ENCODE peak calls at places on chromosomes 5 and 9, in ten cellular contexts. V, T, I, Y, B, A, X, D, F and N are unnamed samples.

GRCh38 chr5:154143121-154143725 is 47.3 kb upstream of the GALNT10 start:
- DNase-seq in B (no peak), F (no peak), Y (no peak), X (no peak), I (no peak), A (no peak), V (no peak), T (no peak), D (no peak), N (peak)

GRCh38 chr5:72848474-72849428 is 32.3 kb downstream of the TNPO1 start:
- DNase-seq in I (peak), X (peak), B (peak), V (peak), D (peak), Y (peak), T (peak), A (peak), F (peak), N (no peak)

GRCh38 chr5:118017536-118017935 is 970.8 kb downstream of the DTWD2 start:
- DNase-seq in Y (no peak), A (no peak), B (no peak), D (no peak), F (no peak), T (no peak), V (no peak), I (no peak), X (no peak), N (no peak)

GRCh38 chr5:178982941-178983340 is 12.2 kb downstream of the GRM6 start:
- DNase-seq in A (no peak), F (no peak), Y (no peak), D (no peak), X (no peak), I (no peak), T (no peak), V (no peak), B (no peak), N (no peak)

GRCh38 chr9:137138701-137139467 is at the start of gene GRIN1:
- DNase-seq in X (no peak), A (no peak), D (peak), I (peak), V (no peak), Y (peak), T (peak), F (peak), B (no peak), N (no peak)

GRCh38 chr5:74206571-74207550 is 433.7 kb downstream of the ENC1 start:
- DNase-seq in X (peak), B (no peak), Y (no peak), A (peak), I (no peak), T (peak), V (peak), F (no peak), D (peak), N (peak)

GRCh38 chr9:108022246-108022935 is 532.8 kb upstream of the KLF4 start:
- DNase-seq in B (no peak), I (no peak), A (no peak), T (no peak), F (no peak), X (no peak), Y (no peak), D (no peak), V (no peak), N (no peak)

GRCh38 chr5:141617682-141618029 is 1.1 kb downstream of the DIAPH1 start:
- DNase-seq in T (no peak), X (peak), B (no peak), V (no peak), I (no peak), A (peak), D (no peak), F (no peak), Y (no peak), N (no peak)

GRCh38 chr5:72163349-72163983 is 56.2 kb downstream of the MAP1B start:
- DNase-seq in A (no peak), Y (no peak), B (no peak), X (no peak), I (no peak), V (no peak), F (no peak), D (no peak), T (no peak), N (no peak)

GRCh38 chr9:33619666-33620404 is 95.8 kb downstream of the ANKRD18B start:
- DNase-seq in X (peak), D (peak), B (no peak), Y (no peak), F (no peak), T (peak), V (no peak), I (no peak), A (peak), N (peak)

GRCh38 chr9:70324963-70325362 is 66.2 kb downstream of the SMC5 start:
- DNase-seq in A (no peak), Y (no peak), B (no peak), I (no peak), T (peak), D (peak), V (no peak), X (peak), F (no peak), N (no peak)

GRCh38 chr9:126113176-126113575 is 213.5 kb upstream of the MVB12B start:
- DNase-seq in V (no peak), D (no peak), F (no peak), I (no peak), B (no peak), T (no peak), A (no peak), X (no peak), Y (no peak), N (no peak)

GRCh38 chr5:180071418-180072255 is at the start of gene RNF130:
- DNase-seq in X (peak), B (peak), I (peak), V (peak), A (peak), T (peak), D (peak), F (peak), Y (peak), N (peak)

GRCh38 chr5:170644501-170644900 is 139.0 kb upstream of the GABRP start:
- DNase-seq in X (no peak), I (no peak), T (no peak), Y (no peak), F (no peak), A (no peak), B (no peak), D (no peak), V (no peak), N (no peak)

GRCh38 chr5:121199238-121199999 is 652.3 kb upstream of the FTMT start:
- DNase-seq in I (no peak), A (no peak), Y (no peak), D (peak), V (no peak), B (no peak), X (peak), T (peak), F (no peak), N (no peak)

GRCh38 chr5:74341221-74341620 is 299.3 kb downstream of the ENC1 start:
- DNase-seq in D (no peak), X (no peak), B (no peak), I (no peak), T (no peak), F (no peak), A (no peak), Y (no peak), V (no peak), N (no peak)

GRCh38 chr9:80957806-80958205 is 731.5 kb downstream of the TLE1 start:
- DNase-seq in A (no peak), X (peak), T (peak), V (no peak), I (no peak), Y (no peak), D (no peak), F (no peak), B (no peak), N (no peak)

GRCh38 chr5:88248743-88249540 is 19.7 kb downstream of the TMEM161B start:
- DNase-seq in I (no peak), V (no peak), F (no peak), T (no peak), D (no peak), X (no peak), B (no peak), Y (no peak), A (no peak), N (no peak)

GRCh38 chr5:59158637-59159391 is 575.9 kb downstream of the RAB3C start:
- DNase-seq in D (no peak), V (no peak), X (no peak), I (no peak), Y (no peak), A (no peak), T (no peak), F (no peak), B (no peak), N (no peak)

GRCh38 chr5:77138981-77139380 is 51.9 kb upstream of the ZBED3 start:
- DNase-seq in D (peak), T (peak), I (no peak), F (no peak), Y (no peak), A (no peak), X (peak), B (no peak), V (no peak), N (peak)